ENCODE peak calls at places on chromosomes 5 and 9, in eight cellular contexts. C, V, A, P, L, E, H and M are unnamed samples. For H3K4me1 and H3K27me3, the result is how much of the 10 kb centered on the place peaks cover.

GRCh38 chr5:96432245-96433065 is 593 bp downstream of the PCSK1 start:
- DNase-seq in C (no peak), L (no peak), H (no peak), E (no peak), P (peak), A (no peak), V (no peak), M (no peak)

GRCh38 chr9:97038551-97038908 is 412 bp downstream of the CTSV start:
- DNase-seq in P (peak), C (no peak), V (no peak), A (no peak), H (no peak), L (no peak), E (no peak), M (no peak)

GRCh38 chr5:154652746-154653417 is 102.3 kb upstream of the LARP1 start:
- DNase-seq in H (no peak), P (no peak), L (no peak), E (no peak), V (no peak), A (no peak), C (peak), M (no peak)

GRCh38 chr5:76270214-76270613 is 132.9 kb upstream of the IQGAP2 start:
- DNase-seq in P (no peak), H (no peak), E (no peak), V (peak), A (no peak), C (peak), L (no peak), M (no peak)

GRCh38 chr9:123326662-123327093 is 29.3 kb upstream of the CRB2 start:
- DNase-seq in P (peak), E (no peak), H (no peak), L (no peak), C (no peak), A (no peak), V (no peak), M (no peak)

GRCh38 chr5:119360905-119361605 is 5.2 kb downstream of the TNFAIP8 start:
- DNase-seq in V (peak), A (no peak), L (no peak), C (peak), P (no peak), E (no peak), H (no peak), M (no peak)

GRCh38 chr5:52392321-52392720 is 395.4 kb upstream of the ITGA1 start:
- DNase-seq in E (no peak), C (no peak), A (no peak), P (no peak), L (no peak), H (no peak), V (no peak), M (no peak)

GRCh38 chr5:65570598-65571226 is 7.6 kb downstream of the PPWD1 start:
- DNase-seq in P (no peak), A (no peak), C (no peak), V (no peak), L (no peak), H (no peak), E (no peak), M (no peak)

GRCh38 chr5:156383510-156383909 is 56.5 kb downstream of the SGCD start:
- DNase-seq in V (no peak), A (no peak), E (no peak), H (no peak), L (no peak), P (no peak), C (peak), M (no peak)

GRCh38 chr5:88396635-88397285 is 128.1 kb upstream of the TMEM161B start:
- DNase-seq in V (no peak), L (no peak), E (no peak), C (no peak), A (no peak), H (no peak), P (peak), M (no peak)

GRCh38 chr5:77012601-77013000 is 17.6 kb upstream of the AGGF1 start:
- DNase-seq in L (no peak), E (no peak), V (peak), P (no peak), A (no peak), H (no peak), C (no peak), M (no peak)

GRCh38 chr5:172725785-172726184 is 45.2 kb downstream of the DUSP1 start:
- DNase-seq in E (no peak), H (no peak), A (no peak), L (no peak), V (no peak), C (no peak), P (no peak), M (no peak)

GRCh38 chr5:172859966-172860365 is 25.9 kb downstream of the ERGIC1 start:
- DNase-seq in C (no peak), A (no peak), P (no peak), L (no peak), H (no peak), E (no peak), V (peak), M (no peak)

GRCh38 chr5:116747881-116748280 is 173.3 kb upstream of the SEMA6A start:
- DNase-seq in E (no peak), L (no peak), H (no peak), C (peak), A (peak), V (no peak), P (no peak), M (no peak)

GRCh38 chr5:62432618-62433064 is 20.1 kb downstream of the IPO11 start:
- DNase-seq in V (no peak), H (no peak), L (no peak), A (no peak), C (no peak), E (no peak), P (no peak), M (peak)

GRCh38 chr9:125646222-125647100 is 60.5 kb downstream of the MAPKAP1 start:
- DNase-seq in E (no peak), L (no peak), A (no peak), H (no peak), V (no peak), P (no peak), C (peak), M (no peak)

GRCh38 chr9:21557428-21557768 is 75.3 kb upstream of the IFNE start:
- DNase-seq in P (no peak), H (no peak), E (no peak), V (no peak), A (no peak), L (no peak), C (no peak), M (no peak)

GRCh38 chr9:90808890-90809685 is 7.5 kb downstream of the SYK start:
- DNase-seq in A (no peak), H (no peak), P (no peak), E (no peak), V (no peak), C (no peak), L (no peak), M (no peak)

GRCh38 chr5:132830436-132831094 is at the start of gene SHROOM1:
- DNase-seq in P (peak), C (peak), L (peak), V (peak), A (no peak), E (peak), H (no peak), M (peak)

GRCh38 chr9:136438548-136438908 is 1.1 kb downstream of the INPP5E start:
- DNase-seq in V (peak), L (no peak), P (peak), H (no peak), C (peak), E (no peak), A (no peak), M (peak)

GRCh38 chr5:138956801-138957200 is 81.7 kb upstream of the LRRTM2 start:
- DNase-seq in H (no peak), A (peak), C (no peak), E (no peak), L (no peak), P (no peak), V (no peak), M (no peak)
- H3K4me1 ChIP-seq in H (under half), A (under half), C (under half), E (under half), L (under half), P (under half), V (under half), M (under half)

GRCh38 chr5:124570285-124571035 is 176.0 kb downstream of the ZNF608 start:
- DNase-seq in C (no peak), L (no peak), A (no peak), H (no peak), E (no peak), V (no peak), P (no peak), M (peak)

GRCh38 chr5:124574521-124575436 is 171.7 kb downstream of the ZNF608 start:
- DNase-seq in H (no peak), A (no peak), V (no peak), E (no peak), L (no peak), C (no peak), P (no peak), M (no peak)

GRCh38 chr5:124576848-124577409 is 169.5 kb downstream of the ZNF608 start:
- DNase-seq in A (no peak), P (no peak), L (no peak), E (no peak), C (no peak), H (no peak), V (no peak), M (no peak)

GRCh38 chr5:124575731-124576130 is 170.7 kb downstream of the ZNF608 start:
- DNase-seq in L (no peak), C (no peak), E (no peak), V (no peak), H (no peak), P (no peak), A (no peak), M (no peak)

DNA sequence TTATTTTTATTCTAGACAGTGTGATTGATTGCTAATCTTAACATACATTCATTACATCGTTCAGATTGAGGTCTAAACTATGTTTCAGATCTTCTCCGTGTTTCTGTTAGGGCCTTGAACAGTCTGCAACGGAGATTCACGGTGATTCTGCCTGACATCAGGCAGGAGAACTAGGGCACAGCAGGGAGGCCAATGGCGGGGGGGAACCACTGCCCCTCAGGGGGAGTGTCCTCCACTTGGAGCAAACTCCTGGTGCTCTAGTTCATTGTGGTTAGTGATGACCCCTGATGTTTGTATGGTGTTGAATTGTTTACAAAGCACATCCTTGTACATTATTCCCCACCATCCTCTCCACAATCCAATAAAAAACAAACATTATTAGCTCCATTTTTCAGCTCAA is 173.5 kb downstream of the ZNF608 start:
- DNase-seq in E (no peak), P (peak), C (no peak), V (no peak), L (no peak), A (no peak), H (no peak), M (no peak)
- H3K27me3 ChIP-seq in E (under half), P (under half), C (under half), V (under half), L (under half), A (under half), H (under half), M (under half)

GRCh38 chr5:158485604-158486081 is 614.1 kb downstream of the EBF1 start:
- DNase-seq in H (no peak), L (no peak), A (peak), C (peak), P (no peak), E (peak), V (no peak), M (peak)

GRCh38 chr5:158484246-158484645 is 615.5 kb downstream of the EBF1 start:
- DNase-seq in E (no peak), L (no peak), P (no peak), H (no peak), A (no peak), C (no peak), V (no peak), M (no peak)

GRCh38 chr5:158487156-158487555 is 612.6 kb downstream of the EBF1 start:
- DNase-seq in E (no peak), C (no peak), L (no peak), H (no peak), V (no peak), P (no peak), A (no peak), M (no peak)

GRCh38 chr5:158483202-158483870 is 616.4 kb downstream of the EBF1 start:
- DNase-seq in E (no peak), V (no peak), L (no peak), H (no peak), A (no peak), C (peak), P (no peak), M (no peak)

GRCh38 chr5:158484968-158485367 is 614.7 kb downstream of the EBF1 start:
- DNase-seq in P (no peak), V (no peak), L (no peak), C (no peak), H (no peak), A (no peak), E (peak), M (no peak)
- H3K4me1 ChIP-seq in P (under half), V (under half), L (under half), C (under half), H (under half), A (under half), E (half or more), M (under half)

GRCh38 chr5:109326864-109327263 is 82.9 kb downstream of the PJA2 start:
- DNase-seq in H (no peak), C (no peak), A (no peak), P (no peak), V (no peak), E (no peak), L (no peak), M (no peak)
- H3K27me3 ChIP-seq in H (under half), C (under half), A (under half), P (under half), V (under half), E (under half), L (under half), M (under half)

GRCh38 chr9:92739346-92740014 is 25.2 kb downstream of the BICD2 start:
- DNase-seq in P (peak), H (no peak), V (no peak), L (peak), C (no peak), A (no peak), E (no peak), M (no peak)
- H3K4me1 ChIP-seq in P (under half), H (under half), V (half or more), L (half or more), C (under half), A (half or more), E (half or more), M (under half)

DNA sequence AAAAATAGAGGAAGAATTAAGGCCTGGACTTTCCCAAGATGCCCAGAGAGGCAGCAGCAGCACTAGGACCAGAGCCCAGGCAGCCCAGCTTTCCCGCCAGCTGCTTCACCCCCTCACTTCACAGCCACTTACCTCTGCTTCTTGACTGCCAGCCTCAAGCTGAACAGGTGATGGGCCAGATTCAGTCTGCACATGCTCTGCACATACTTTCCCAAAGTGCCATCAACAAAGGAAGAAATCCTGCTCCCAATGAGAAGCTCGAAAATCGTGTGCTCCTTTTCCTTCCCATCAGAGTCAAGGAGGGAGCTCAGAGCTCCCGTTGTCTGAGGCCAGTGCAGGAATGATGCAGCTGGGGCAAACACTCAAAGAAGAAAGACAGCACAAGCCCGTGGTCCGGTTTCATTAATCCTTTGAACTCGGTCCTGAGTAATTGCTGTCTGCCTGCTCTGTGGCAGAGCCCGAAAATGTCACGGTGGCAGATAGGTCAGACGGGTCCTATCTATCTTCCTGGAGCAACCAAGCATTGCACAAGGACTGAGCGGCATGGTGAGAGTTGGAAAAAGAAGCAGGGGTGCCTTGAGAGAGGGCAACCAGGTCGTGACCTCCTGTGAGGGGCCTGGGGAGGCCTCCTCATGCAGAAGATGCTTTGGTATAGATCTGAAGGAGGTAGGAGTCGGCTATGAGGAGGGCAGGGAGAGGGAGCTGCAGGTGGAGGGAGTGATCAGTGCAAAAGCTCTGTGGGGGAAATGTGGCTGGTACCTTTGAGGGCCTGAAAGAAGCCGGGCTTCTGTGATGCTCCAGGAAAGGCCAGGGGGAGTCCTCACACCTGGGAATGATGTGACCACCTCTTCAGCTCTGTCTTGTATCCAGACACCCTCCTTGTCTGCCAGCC is 3.8 kb upstream of the SLC25A48 start:
- DNase-seq in A (no peak), C (no peak), H (no peak), E (no peak), L (no peak), P (peak), V (no peak), M (no peak)
- H3K27me3 ChIP-seq in A (under half), C (half or more), H (under half), E (under half), L (under half), P (under half), V (under half), M (half or more)

DNA sequence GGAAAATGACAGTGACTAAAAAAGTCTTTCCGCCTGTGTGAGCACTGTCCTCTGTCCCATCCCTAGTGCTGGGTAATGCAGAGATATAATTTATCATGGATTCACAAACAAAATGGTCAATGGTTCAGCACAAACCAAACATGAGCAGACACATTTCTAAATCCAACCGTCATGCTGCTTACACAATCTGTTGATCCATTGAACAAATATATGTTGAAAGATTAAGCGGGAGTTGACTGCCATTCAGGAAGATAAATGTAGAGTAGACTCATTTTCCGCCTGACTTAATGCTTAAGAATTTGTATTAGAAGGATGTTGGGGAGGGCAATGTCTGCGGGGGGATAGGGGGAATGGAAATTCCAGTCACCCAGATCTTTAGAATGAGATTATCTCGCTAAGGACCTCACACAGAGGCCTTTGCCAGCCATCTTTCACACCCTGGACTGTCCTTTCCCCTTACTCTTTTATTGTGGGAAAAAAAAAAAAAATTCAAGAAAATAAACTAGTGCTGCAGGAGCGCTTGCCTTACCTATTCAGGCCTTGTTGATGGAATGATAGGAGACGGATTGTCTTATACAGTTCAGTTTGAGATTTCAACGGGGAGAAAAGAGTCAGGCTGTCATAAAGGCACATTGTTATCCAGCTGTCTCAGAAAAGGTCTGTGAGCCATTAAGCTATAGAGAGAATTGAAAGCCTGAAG is 153.7 kb downstream of the TLE1 start:
- DNase-seq in H (no peak), L (no peak), C (peak), P (no peak), V (no peak), A (no peak), E (no peak), M (peak)
- H3K4me1 ChIP-seq in H (under half), L (under half), C (under half), P (under half), V (under half), A (under half), E (under half), M (under half)

DNA sequence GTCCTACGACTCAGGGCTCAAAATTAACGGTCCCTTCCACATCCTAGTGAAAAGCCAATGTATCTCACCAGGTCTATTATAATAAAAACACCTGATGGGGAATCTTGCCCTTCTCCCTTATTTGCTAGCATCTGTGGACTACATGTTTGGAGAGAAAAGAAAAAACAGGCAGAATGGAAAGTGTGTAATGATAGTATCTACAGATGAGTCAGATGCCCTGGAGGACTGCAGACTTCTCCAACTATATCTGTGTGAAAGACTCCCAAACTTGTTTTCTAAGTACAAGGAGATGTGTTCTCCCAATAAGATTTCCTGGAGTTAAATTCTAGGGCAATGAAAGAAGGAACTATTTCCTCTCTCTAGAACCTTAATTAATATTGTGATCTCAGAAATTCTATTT is 66.0 kb downstream of the FOXB2 start:
- DNase-seq in H (no peak), A (no peak), L (no peak), E (no peak), P (no peak), V (peak), C (no peak), M (no peak)
- H3K27me3 ChIP-seq in H (under half), A (under half), L (under half), E (under half), P (under half), V (under half), C (half or more), M (under half)

GRCh38 chr9:27473135-27473534 is 51.0 kb upstream of the IFNK start:
- DNase-seq in V (no peak), C (peak), L (peak), P (no peak), H (no peak), E (no peak), A (peak), M (no peak)
- H3K4me1 ChIP-seq in V (under half), C (under half), L (under half), P (under half), H (under half), E (under half), A (half or more), M (under half)